ENCODE peak calls at places on chromosomes 4 and X, in ten cellular contexts. One of them, this sample, is unnamed.
A peak's percentile ranks its signal among the peaks of the same experiment; 100 is the strongest.

GRCh38 chrX:10050481-10050880 is 83.3 kb downstream of the CLDN34 start:
- DNase-seq in BE2C: no peak
- DNase-seq in coronary artery: no peak
- DNase-seq in COR-L47: no peak
- DNase-seq in lower leg skin: peak; percentile 79
- DNase-seq in activated T-cell treated with anti-CD3 and anti-CD28 coated beads, Interleukin-2, amount 50 U/mL, for 4 hours: no peak
- DNase-seq in renal cortical epithelial cell: no peak
- DNase-seq in natural killer cell: no peak
- DNase-seq in kidney epithelial cell: no peak
- DNase-seq in activated CD4-positive, alpha-beta T cell treated with anti-CD3 and anti-CD28 coated beads, Interleukin-2, amount 10 ng/mL, durations not matched to agents 7 days and 5 days: no peak
- DNase-seq in this sample: no peak

GRCh38 chr4:115675721-115676120 is 562.3 kb upstream of the NDST4 start:
- DNase-seq in COR-L47: no peak
- DNase-seq in activated CD4-positive, alpha-beta T cell treated with anti-CD3 and anti-CD28 coated beads, Interleukin-2, amount 10 ng/mL, durations not matched to agents 7 days and 5 days: no peak
- DNase-seq in activated T-cell treated with anti-CD3 and anti-CD28 coated beads, Interleukin-2, amount 50 U/mL, for 4 hours: no peak
- DNase-seq in natural killer cell: no peak
- DNase-seq in BE2C: no peak
- DNase-seq in lower leg skin: no peak
- DNase-seq in renal cortical epithelial cell: peak; percentile 37
- DNase-seq in kidney epithelial cell: no peak
- DNase-seq in coronary artery: no peak
- DNase-seq in this sample: no peak

GRCh38 chr4:186307916-186308315 is 41.9 kb downstream of the F11 start:
- DNase-seq in natural killer cell: no peak
- DNase-seq in COR-L47: no peak
- DNase-seq in renal cortical epithelial cell: no peak
- DNase-seq in BE2C: no peak
- DNase-seq in lower leg skin: no peak
- DNase-seq in activated T-cell treated with anti-CD3 and anti-CD28 coated beads, Interleukin-2, amount 50 U/mL, for 4 hours: no peak
- DNase-seq in kidney epithelial cell: no peak
- DNase-seq in coronary artery: no peak
- DNase-seq in activated CD4-positive, alpha-beta T cell treated with anti-CD3 and anti-CD28 coated beads, Interleukin-2, amount 10 ng/mL, durations not matched to agents 7 days and 5 days: no peak
- DNase-seq in this sample: no peak

GRCh38 chrX:11629593-11630211 is 36.0 kb downstream of the ARHGAP6 start:
- DNase-seq in kidney epithelial cell: peak; percentile 9
- DNase-seq in natural killer cell: no peak
- DNase-seq in lower leg skin: no peak
- DNase-seq in COR-L47: no peak
- DNase-seq in activated T-cell treated with anti-CD3 and anti-CD28 coated beads, Interleukin-2, amount 50 U/mL, for 4 hours: no peak
- DNase-seq in activated CD4-positive, alpha-beta T cell treated with anti-CD3 and anti-CD28 coated beads, Interleukin-2, amount 10 ng/mL, durations not matched to agents 7 days and 5 days: no peak
- DNase-seq in renal cortical epithelial cell: peak; percentile 82
- DNase-seq in coronary artery: no peak
- DNase-seq in BE2C: no peak
- DNase-seq in this sample: no peak

GRCh38 chr4:150679018-150679766 is 97.2 kb downstream of the MAB21L2 start:
- DNase-seq in activated T-cell treated with anti-CD3 and anti-CD28 coated beads, Interleukin-2, amount 50 U/mL, for 4 hours: no peak
- DNase-seq in renal cortical epithelial cell: no peak
- DNase-seq in kidney epithelial cell: no peak
- DNase-seq in natural killer cell: no peak
- DNase-seq in coronary artery: no peak
- DNase-seq in activated CD4-positive, alpha-beta T cell treated with anti-CD3 and anti-CD28 coated beads, Interleukin-2, amount 10 ng/mL, durations not matched to agents 7 days and 5 days: no peak
- DNase-seq in BE2C: no peak
- DNase-seq in COR-L47: no peak
- DNase-seq in lower leg skin: no peak
- DNase-seq in this sample: no peak

GRCh38 chr4:81571105-81571504 is 99.4 kb upstream of the RASGEF1B start:
- DNase-seq in BE2C: no peak
- DNase-seq in lower leg skin: no peak
- DNase-seq in coronary artery: no peak
- DNase-seq in COR-L47: no peak
- DNase-seq in kidney epithelial cell: no peak
- DNase-seq in renal cortical epithelial cell: no peak
- DNase-seq in activated CD4-positive, alpha-beta T cell treated with anti-CD3 and anti-CD28 coated beads, Interleukin-2, amount 10 ng/mL, durations not matched to agents 7 days and 5 days: no peak
- DNase-seq in natural killer cell: no peak
- DNase-seq in activated T-cell treated with anti-CD3 and anti-CD28 coated beads, Interleukin-2, amount 50 U/mL, for 4 hours: no peak
- DNase-seq in this sample: no peak

GRCh38 chr4:109065006-109065405 is 237.5 kb downstream of the COL25A1 start:
- DNase-seq in renal cortical epithelial cell: no peak
- DNase-seq in coronary artery: no peak
- DNase-seq in natural killer cell: no peak
- DNase-seq in activated CD4-positive, alpha-beta T cell treated with anti-CD3 and anti-CD28 coated beads, Interleukin-2, amount 10 ng/mL, durations not matched to agents 7 days and 5 days: no peak
- DNase-seq in activated T-cell treated with anti-CD3 and anti-CD28 coated beads, Interleukin-2, amount 50 U/mL, for 4 hours: no peak
- DNase-seq in kidney epithelial cell: no peak
- DNase-seq in COR-L47: no peak
- DNase-seq in lower leg skin: no peak
- DNase-seq in BE2C: no peak
- DNase-seq in this sample: no peak

GRCh38 chr4:48772568-48772967 is 7.5 kb downstream of the FRYL start:
- DNase-seq in natural killer cell: no peak
- DNase-seq in kidney epithelial cell: no peak
- DNase-seq in coronary artery: no peak
- DNase-seq in activated CD4-positive, alpha-beta T cell treated with anti-CD3 and anti-CD28 coated beads, Interleukin-2, amount 10 ng/mL, durations not matched to agents 7 days and 5 days: no peak
- DNase-seq in BE2C: no peak
- DNase-seq in lower leg skin: no peak
- DNase-seq in COR-L47: no peak
- DNase-seq in activated T-cell treated with anti-CD3 and anti-CD28 coated beads, Interleukin-2, amount 50 U/mL, for 4 hours: no peak
- DNase-seq in renal cortical epithelial cell: no peak
- DNase-seq in this sample: no peak

GRCh38 chr4:136750898-136751297 is 781.4 kb downstream of the PCDH18 start:
- DNase-seq in coronary artery: no peak
- DNase-seq in activated T-cell treated with anti-CD3 and anti-CD28 coated beads, Interleukin-2, amount 50 U/mL, for 4 hours: no peak
- DNase-seq in BE2C: no peak
- DNase-seq in natural killer cell: no peak
- DNase-seq in COR-L47: no peak
- DNase-seq in lower leg skin: no peak
- DNase-seq in kidney epithelial cell: no peak
- DNase-seq in renal cortical epithelial cell: peak; percentile 60
- DNase-seq in activated CD4-positive, alpha-beta T cell treated with anti-CD3 and anti-CD28 coated beads, Interleukin-2, amount 10 ng/mL, durations not matched to agents 7 days and 5 days: no peak
- DNase-seq in this sample: no peak

GRCh38 chr4:143406523-143406922 is 69.8 kb downstream of the GAB1 start:
- DNase-seq in BE2C: peak; percentile 14
- DNase-seq in lower leg skin: no peak
- DNase-seq in kidney epithelial cell: no peak
- DNase-seq in COR-L47: no peak
- DNase-seq in natural killer cell: no peak
- DNase-seq in coronary artery: peak; percentile 93
- DNase-seq in activated CD4-positive, alpha-beta T cell treated with anti-CD3 and anti-CD28 coated beads, Interleukin-2, amount 10 ng/mL, durations not matched to agents 7 days and 5 days: no peak
- DNase-seq in renal cortical epithelial cell: peak; percentile 92
- DNase-seq in activated T-cell treated with anti-CD3 and anti-CD28 coated beads, Interleukin-2, amount 50 U/mL, for 4 hours: no peak
- DNase-seq in this sample: no peak

GRCh38 chrX:100649550-100650356 is 5.8 kb downstream of the SRPX2 start:
- DNase-seq in coronary artery: peak; percentile 84
- DNase-seq in lower leg skin: peak; percentile 92
- DNase-seq in natural killer cell: no peak
- DNase-seq in renal cortical epithelial cell: peak; percentile 77
- DNase-seq in kidney epithelial cell: no peak
- DNase-seq in activated T-cell treated with anti-CD3 and anti-CD28 coated beads, Interleukin-2, amount 50 U/mL, for 4 hours: no peak
- DNase-seq in COR-L47: no peak
- DNase-seq in activated CD4-positive, alpha-beta T cell treated with anti-CD3 and anti-CD28 coated beads, Interleukin-2, amount 10 ng/mL, durations not matched to agents 7 days and 5 days: no peak
- DNase-seq in BE2C: no peak
- DNase-seq in this sample: no peak

GRCh38 chr4:72109364-72109763 is 77.6 kb downstream of the NPFFR2 start:
- DNase-seq in kidney epithelial cell: no peak
- DNase-seq in renal cortical epithelial cell: no peak
- DNase-seq in natural killer cell: no peak
- DNase-seq in COR-L47: no peak
- DNase-seq in lower leg skin: no peak
- DNase-seq in activated T-cell treated with anti-CD3 and anti-CD28 coated beads, Interleukin-2, amount 50 U/mL, for 4 hours: no peak
- DNase-seq in BE2C: no peak
- DNase-seq in activated CD4-positive, alpha-beta T cell treated with anti-CD3 and anti-CD28 coated beads, Interleukin-2, amount 10 ng/mL, durations not matched to agents 7 days and 5 days: no peak
- DNase-seq in coronary artery: no peak
- DNase-seq in this sample: no peak

GRCh38 chr4:8835521-8836365 is 35.9 kb downstream of the HMX1 start:
- DNase-seq in BE2C: no peak
- DNase-seq in renal cortical epithelial cell: no peak
- DNase-seq in kidney epithelial cell: no peak
- DNase-seq in lower leg skin: peak; percentile 62
- DNase-seq in natural killer cell: no peak
- DNase-seq in coronary artery: peak; percentile 60
- DNase-seq in activated T-cell treated with anti-CD3 and anti-CD28 coated beads, Interleukin-2, amount 50 U/mL, for 4 hours: no peak
- DNase-seq in COR-L47: no peak
- DNase-seq in activated CD4-positive, alpha-beta T cell treated with anti-CD3 and anti-CD28 coated beads, Interleukin-2, amount 10 ng/mL, durations not matched to agents 7 days and 5 days: no peak
- DNase-seq in this sample: no peak

GRCh38 chrX:110413727-110414124 is 55.1 kb downstream of the RTL9 start:
- DNase-seq in renal cortical epithelial cell: no peak
- DNase-seq in kidney epithelial cell: no peak
- DNase-seq in lower leg skin: no peak
- DNase-seq in BE2C: no peak
- DNase-seq in activated T-cell treated with anti-CD3 and anti-CD28 coated beads, Interleukin-2, amount 50 U/mL, for 4 hours: no peak
- DNase-seq in COR-L47: no peak
- DNase-seq in activated CD4-positive, alpha-beta T cell treated with anti-CD3 and anti-CD28 coated beads, Interleukin-2, amount 10 ng/mL, durations not matched to agents 7 days and 5 days: no peak
- DNase-seq in natural killer cell: no peak
- DNase-seq in coronary artery: no peak
- DNase-seq in this sample: no peak

GRCh38 chr4:78648639-78649363 is 97.2 kb downstream of the ANXA3 start:
- DNase-seq in lower leg skin: no peak
- DNase-seq in coronary artery: no peak
- DNase-seq in activated CD4-positive, alpha-beta T cell treated with anti-CD3 and anti-CD28 coated beads, Interleukin-2, amount 10 ng/mL, durations not matched to agents 7 days and 5 days: no peak
- DNase-seq in BE2C: no peak
- DNase-seq in renal cortical epithelial cell: no peak
- DNase-seq in activated T-cell treated with anti-CD3 and anti-CD28 coated beads, Interleukin-2, amount 50 U/mL, for 4 hours: no peak
- DNase-seq in COR-L47: no peak
- DNase-seq in natural killer cell: no peak
- DNase-seq in kidney epithelial cell: no peak
- DNase-seq in this sample: no peak

GRCh38 chrX:68710870-68711576 is 63.6 kb downstream of the STARD8 start:
- DNase-seq in BE2C: peak; percentile 47
- DNase-seq in lower leg skin: no peak
- DNase-seq in natural killer cell: no peak
- DNase-seq in COR-L47: peak; percentile 22
- DNase-seq in coronary artery: no peak
- DNase-seq in activated CD4-positive, alpha-beta T cell treated with anti-CD3 and anti-CD28 coated beads, Interleukin-2, amount 10 ng/mL, durations not matched to agents 7 days and 5 days: peak; percentile 8
- DNase-seq in activated T-cell treated with anti-CD3 and anti-CD28 coated beads, Interleukin-2, amount 50 U/mL, for 4 hours: no peak
- DNase-seq in kidney epithelial cell: no peak
- DNase-seq in renal cortical epithelial cell: peak; percentile 44
- DNase-seq in this sample: peak; percentile 45

GRCh38 chrX:9874483-9874882 is 88.3 kb downstream of the SHROOM2 start:
- DNase-seq in kidney epithelial cell: no peak
- DNase-seq in BE2C: no peak
- DNase-seq in COR-L47: no peak
- DNase-seq in renal cortical epithelial cell: peak; percentile 34
- DNase-seq in coronary artery: no peak
- DNase-seq in activated T-cell treated with anti-CD3 and anti-CD28 coated beads, Interleukin-2, amount 50 U/mL, for 4 hours: no peak
- DNase-seq in lower leg skin: no peak
- DNase-seq in natural killer cell: no peak
- DNase-seq in activated CD4-positive, alpha-beta T cell treated with anti-CD3 and anti-CD28 coated beads, Interleukin-2, amount 10 ng/mL, durations not matched to agents 7 days and 5 days: no peak
- DNase-seq in this sample: no peak

GRCh38 chrX:115362334-115363095 is 73.0 kb downstream of the LUZP4 start:
- DNase-seq in COR-L47: peak; percentile 10
- DNase-seq in activated CD4-positive, alpha-beta T cell treated with anti-CD3 and anti-CD28 coated beads, Interleukin-2, amount 10 ng/mL, durations not matched to agents 7 days and 5 days: no peak
- DNase-seq in lower leg skin: no peak
- DNase-seq in activated T-cell treated with anti-CD3 and anti-CD28 coated beads, Interleukin-2, amount 50 U/mL, for 4 hours: no peak
- DNase-seq in coronary artery: no peak
- DNase-seq in renal cortical epithelial cell: peak; percentile 75
- DNase-seq in kidney epithelial cell: peak; percentile 34
- DNase-seq in BE2C: no peak
- DNase-seq in natural killer cell: peak; percentile 26
- DNase-seq in this sample: no peak

GRCh38 chr4:168883513-168883912 is 126.5 kb downstream of the CBR4 start:
- DNase-seq in activated CD4-positive, alpha-beta T cell treated with anti-CD3 and anti-CD28 coated beads, Interleukin-2, amount 10 ng/mL, durations not matched to agents 7 days and 5 days: no peak
- DNase-seq in COR-L47: no peak
- DNase-seq in natural killer cell: no peak
- DNase-seq in kidney epithelial cell: no peak
- DNase-seq in renal cortical epithelial cell: no peak
- DNase-seq in coronary artery: no peak
- DNase-seq in activated T-cell treated with anti-CD3 and anti-CD28 coated beads, Interleukin-2, amount 50 U/mL, for 4 hours: no peak
- DNase-seq in BE2C: no peak
- DNase-seq in lower leg skin: no peak
- DNase-seq in this sample: no peak

GRCh38 chrX:50747471-50747900 is 66.5 kb downstream of the SHROOM4 start:
- DNase-seq in COR-L47: no peak
- DNase-seq in kidney epithelial cell: no peak
- DNase-seq in coronary artery: no peak
- DNase-seq in natural killer cell: no peak
- DNase-seq in renal cortical epithelial cell: peak; percentile 13
- DNase-seq in BE2C: peak; percentile 21
- DNase-seq in lower leg skin: no peak
- DNase-seq in activated CD4-positive, alpha-beta T cell treated with anti-CD3 and anti-CD28 coated beads, Interleukin-2, amount 10 ng/mL, durations not matched to agents 7 days and 5 days: peak; percentile 6
- DNase-seq in activated T-cell treated with anti-CD3 and anti-CD28 coated beads, Interleukin-2, amount 50 U/mL, for 4 hours: no peak
- DNase-seq in this sample: no peak

GRCh38 chrX:108558217-108558616 is 118.6 kb downstream of the COL4A5 start:
- DNase-seq in BE2C: no peak
- DNase-seq in coronary artery: no peak
- DNase-seq in activated CD4-positive, alpha-beta T cell treated with anti-CD3 and anti-CD28 coated beads, Interleukin-2, amount 10 ng/mL, durations not matched to agents 7 days and 5 days: no peak
- DNase-seq in kidney epithelial cell: no peak
- DNase-seq in renal cortical epithelial cell: no peak
- DNase-seq in lower leg skin: no peak
- DNase-seq in natural killer cell: no peak
- DNase-seq in COR-L47: no peak
- DNase-seq in activated T-cell treated with anti-CD3 and anti-CD28 coated beads, Interleukin-2, amount 50 U/mL, for 4 hours: no peak
- DNase-seq in this sample: no peak

GRCh38 chr4:34250562-34250961 is 1993.8 kb downstream of the ARAP2 start:
- DNase-seq in renal cortical epithelial cell: peak; percentile 50
- DNase-seq in activated T-cell treated with anti-CD3 and anti-CD28 coated beads, Interleukin-2, amount 50 U/mL, for 4 hours: no peak
- DNase-seq in COR-L47: no peak
- DNase-seq in BE2C: no peak
- DNase-seq in activated CD4-positive, alpha-beta T cell treated with anti-CD3 and anti-CD28 coated beads, Interleukin-2, amount 10 ng/mL, durations not matched to agents 7 days and 5 days: no peak
- DNase-seq in lower leg skin: no peak
- DNase-seq in natural killer cell: no peak
- DNase-seq in kidney epithelial cell: no peak
- DNase-seq in coronary artery: no peak
- DNase-seq in this sample: no peak

GRCh38 chrX:71618303-71618721 is at the start of gene CXCR3:
- DNase-seq in BE2C: no peak
- DNase-seq in activated T-cell treated with anti-CD3 and anti-CD28 coated beads, Interleukin-2, amount 50 U/mL, for 4 hours: peak; percentile 58
- DNase-seq in coronary artery: no peak
- DNase-seq in lower leg skin: no peak
- DNase-seq in natural killer cell: peak; percentile 36
- DNase-seq in kidney epithelial cell: no peak
- DNase-seq in renal cortical epithelial cell: peak; percentile 13
- DNase-seq in COR-L47: no peak
- DNase-seq in activated CD4-positive, alpha-beta T cell treated with anti-CD3 and anti-CD28 coated beads, Interleukin-2, amount 10 ng/mL, durations not matched to agents 7 days and 5 days: peak; percentile 75
- DNase-seq in this sample: no peak

GRCh38 chr4:66855956-66856355 is 689.3 kb downstream of the CENPC start:
- DNase-seq in COR-L47: no peak
- DNase-seq in BE2C: no peak
- DNase-seq in coronary artery: no peak
- DNase-seq in kidney epithelial cell: no peak
- DNase-seq in activated T-cell treated with anti-CD3 and anti-CD28 coated beads, Interleukin-2, amount 50 U/mL, for 4 hours: no peak
- DNase-seq in lower leg skin: no peak
- DNase-seq in renal cortical epithelial cell: no peak
- DNase-seq in natural killer cell: no peak
- DNase-seq in activated CD4-positive, alpha-beta T cell treated with anti-CD3 and anti-CD28 coated beads, Interleukin-2, amount 10 ng/mL, durations not matched to agents 7 days and 5 days: no peak
- DNase-seq in this sample: no peak

GRCh38 chr4:142913461-142914030 is 67.4 kb upstream of the INPP4B start:
- DNase-seq in coronary artery: no peak
- DNase-seq in activated CD4-positive, alpha-beta T cell treated with anti-CD3 and anti-CD28 coated beads, Interleukin-2, amount 10 ng/mL, durations not matched to agents 7 days and 5 days: no peak
- DNase-seq in kidney epithelial cell: no peak
- DNase-seq in natural killer cell: no peak
- DNase-seq in COR-L47: no peak
- DNase-seq in activated T-cell treated with anti-CD3 and anti-CD28 coated beads, Interleukin-2, amount 50 U/mL, for 4 hours: no peak
- DNase-seq in renal cortical epithelial cell: no peak
- DNase-seq in lower leg skin: no peak
- DNase-seq in BE2C: no peak
- DNase-seq in this sample: no peak

GRCh38 chr4:111136438-111136837 is 513.6 kb upstream of the PITX2 start:
- DNase-seq in activated CD4-positive, alpha-beta T cell treated with anti-CD3 and anti-CD28 coated beads, Interleukin-2, amount 10 ng/mL, durations not matched to agents 7 days and 5 days: no peak
- DNase-seq in BE2C: peak; percentile 29
- DNase-seq in renal cortical epithelial cell: no peak
- DNase-seq in kidney epithelial cell: no peak
- DNase-seq in natural killer cell: no peak
- DNase-seq in COR-L47: peak; percentile 11
- DNase-seq in activated T-cell treated with anti-CD3 and anti-CD28 coated beads, Interleukin-2, amount 50 U/mL, for 4 hours: no peak
- DNase-seq in lower leg skin: no peak
- DNase-seq in coronary artery: no peak
- DNase-seq in this sample: no peak

GRCh38 chrX:45479196-45479834 is 278.6 kb upstream of the DIPK2B start:
- DNase-seq in coronary artery: no peak
- DNase-seq in BE2C: no peak
- DNase-seq in kidney epithelial cell: peak; percentile 68
- DNase-seq in COR-L47: no peak
- DNase-seq in activated T-cell treated with anti-CD3 and anti-CD28 coated beads, Interleukin-2, amount 50 U/mL, for 4 hours: no peak
- DNase-seq in natural killer cell: no peak
- DNase-seq in renal cortical epithelial cell: peak; percentile 94
- DNase-seq in lower leg skin: no peak
- DNase-seq in activated CD4-positive, alpha-beta T cell treated with anti-CD3 and anti-CD28 coated beads, Interleukin-2, amount 10 ng/mL, durations not matched to agents 7 days and 5 days: no peak
- DNase-seq in this sample: no peak

GRCh38 chrX:102746134-102746584 is 25.6 kb downstream of the GPRASP3 start:
- DNase-seq in natural killer cell: peak; percentile 17
- DNase-seq in BE2C: no peak
- DNase-seq in lower leg skin: peak; percentile 85
- DNase-seq in activated T-cell treated with anti-CD3 and anti-CD28 coated beads, Interleukin-2, amount 50 U/mL, for 4 hours: no peak
- DNase-seq in renal cortical epithelial cell: no peak
- DNase-seq in activated CD4-positive, alpha-beta T cell treated with anti-CD3 and anti-CD28 coated beads, Interleukin-2, amount 10 ng/mL, durations not matched to agents 7 days and 5 days: peak; percentile 6
- DNase-seq in kidney epithelial cell: no peak
- DNase-seq in coronary artery: no peak
- DNase-seq in COR-L47: peak; percentile 0
- DNase-seq in this sample: no peak

This sample was measured in progenitor cell of endocrine pancreas.